ENCODE peak calls at places on chromosomes 13 and 19, in four cellular contexts. E, M, P and Y are unnamed samples.

GRCh38 chr13:21670006-21670882 is 629 bp upstream of the FGF9 start:
- DNase-seq in E (peak; percentile 48), M (peak; percentile 75), P (peak; percentile 70), Y (peak; percentile 65)

GRCh38 chr19:4635763-4636135 is 3.6 kb upstream of the TNFAIP8L1 start:
- DNase-seq in E (no peak), M (no peak), P (no peak), Y (no peak)

GRCh38 chr13:57212989-57213388 is 46.0 kb downstream of the PRR20E start:
- DNase-seq in E (no peak), M (no peak), P (no peak), Y (no peak)

GRCh38 chr13:21826214-21827015 is 155.5 kb downstream of the FGF9 start:
- DNase-seq in E (no peak), M (peak; percentile 38), P (no peak), Y (no peak)

GRCh38 chr13:29196409-29197074 is 376.4 kb downstream of the MTUS2 start:
- DNase-seq in E (no peak), M (no peak), P (no peak), Y (no peak)

GRCh38 chr13:70987043-70987442 is 878.8 kb upstream of the KLHL1 start:
- DNase-seq in E (no peak), M (no peak), P (no peak), Y (no peak)

GRCh38 chr19:42560731-42561130 is 32.5 kb upstream of the CEACAM1 start:
- DNase-seq in E (no peak), M (no peak), P (no peak), Y (no peak)

GRCh38 chr13:109737606-109738005 is 48.8 kb downstream of the IRS2 start:
- DNase-seq in E (peak; percentile 65), M (no peak), P (peak; percentile 33), Y (no peak)

GRCh38 chr19:45798995-45799517 is 6.4 kb upstream of the DMWD start:
- DNase-seq in E (peak; percentile 83), M (peak; percentile 54), P (peak; percentile 92), Y (peak; percentile 88)

GRCh38 chr13:22897571-22898314 is 283.0 kb upstream of the SGCG start:
- DNase-seq in E (no peak), M (no peak), P (no peak), Y (no peak)

GRCh38 chr13:36174923-36175322 is 39.4 kb downstream of the SOHLH2 start:
- DNase-seq in E (no peak), M (no peak), P (no peak), Y (no peak)

GRCh38 chr19:39677931-39678889 is 22.5 kb downstream of the LGALS16 start:
- DNase-seq in E (peak; percentile 39), M (no peak), P (no peak), Y (peak; percentile 12)

DNA sequence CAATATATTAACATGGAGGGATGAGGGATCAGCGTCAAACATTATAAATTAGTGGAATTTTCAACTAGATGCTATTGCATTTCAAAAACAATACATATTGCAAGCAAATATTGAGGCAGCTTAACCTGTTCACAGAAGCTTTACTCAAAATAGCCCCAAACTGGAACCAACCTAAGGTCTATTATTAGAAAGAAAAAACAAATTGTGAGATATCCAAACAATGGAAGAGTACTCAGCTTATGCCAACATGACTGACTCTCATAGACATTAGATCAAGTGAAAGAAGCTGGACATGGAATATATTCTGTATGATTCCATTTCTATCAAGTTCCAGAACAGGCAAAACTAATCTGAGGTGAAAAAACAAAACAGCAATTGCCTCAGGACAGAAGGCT is 27.6 kb upstream of the NEK3 start:
- DNase-seq in E (no peak), M (no peak), P (no peak), Y (no peak)
- H3K4me3 ChIP-seq in E (no peak overlapping the region), M (no peak overlapping the region), P (no peak overlapping the region), Y (no peak overlapping the region)

GRCh38 chr19:44530777-44531176 is 1.3 kb upstream of the CEACAM20 start:
- DNase-seq in E (no peak), M (no peak), P (no peak), Y (peak; percentile 68)
- H3K4me3 ChIP-seq in E (no peak overlapping the region), M (no peak overlapping the region), P (no peak overlapping the region), Y (no peak overlapping the region)

GRCh38 chr19:855142-855541 is 3.0 kb downstream of the ELANE start:
- DNase-seq in E (no peak), M (no peak), P (no peak), Y (no peak)
- H3K4me3 ChIP-seq in E (no peak overlapping the region), M (no peak overlapping the region), P (no peak overlapping the region), Y (no peak overlapping the region)

DNA sequence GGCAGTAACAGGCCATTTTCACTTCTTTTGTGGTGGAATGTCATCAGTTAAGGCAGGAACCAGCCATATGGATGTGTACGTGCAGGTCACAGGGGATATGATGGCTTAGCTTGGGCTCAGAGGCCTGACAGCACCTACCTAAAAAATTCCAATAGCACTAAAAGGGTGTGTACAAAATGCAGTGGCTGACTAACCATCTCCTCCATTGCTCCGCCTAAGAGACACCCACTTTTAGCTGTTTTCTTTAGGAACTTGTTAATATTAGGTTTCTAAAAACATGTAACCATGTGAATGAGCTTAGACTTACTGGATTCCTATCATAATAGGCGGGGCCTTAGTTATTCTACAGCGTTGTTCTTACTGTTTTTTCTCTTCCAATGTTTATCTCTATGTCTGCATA is 25.8 kb downstream of the GP6 start:
- DNase-seq in E (no peak), M (peak; percentile 48), P (no peak), Y (no peak)
- H3K4me3 ChIP-seq in E (no peak overlapping the region), M (no peak overlapping the region), P (no peak overlapping the region), Y (no peak overlapping the region)

DNA sequence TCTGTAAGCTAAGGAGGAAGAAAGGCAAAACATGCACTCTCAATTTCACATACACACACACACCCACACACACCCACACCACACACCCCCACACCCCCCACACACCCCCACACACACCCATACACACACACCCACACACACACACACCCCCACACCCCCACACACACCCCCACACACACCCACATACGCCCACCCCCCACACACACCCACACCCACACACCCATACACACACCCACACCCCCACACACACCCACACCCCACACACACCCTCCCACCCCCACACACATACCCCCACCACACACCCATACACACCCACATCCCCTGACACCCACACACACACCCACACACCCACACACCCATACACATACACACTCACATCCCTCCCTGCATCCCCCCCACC is 276.1 kb downstream of the ABCC4 start:
- DNase-seq in E (no peak), M (no peak), P (no peak), Y (no peak)
- H3K4me3 ChIP-seq in E (no peak overlapping the region), M (no peak overlapping the region), P (no peak overlapping the region), Y (no peak overlapping the region)

GRCh38 chr13:51844862-51845573 is at the start of gene TMEM272:
- DNase-seq in E (peak; percentile 11), M (peak; percentile 67), P (peak; percentile 60), Y (peak; percentile 60)
- H3K4me3 ChIP-seq in E (no peak within 1 kb of the TSS), M (no peak within 1 kb of the TSS), P (no peak within 1 kb of the TSS), Y (peak within 1 kb of the TSS; percentile 24)